ENCODE peak calls at places on chromosome 6, in ten cellular contexts. O, I, W, N, Q, X, P, B, L and J are unnamed samples.

GRCh38 chr6:156988276-156989158 is 211.3 kb downstream of the ARID1B start:
- DNase-seq in O (no peak), I (peak), W (no peak), N (no peak), Q (no peak), X (no peak), P (no peak), B (no peak), L (no peak), J (no peak)

GRCh38 chr6:124765314-124765713 is 196.9 kb upstream of the RNF217 start:
- DNase-seq in O (no peak), I (no peak), W (no peak), N (no peak), Q (no peak), X (no peak), P (no peak), B (no peak), L (no peak), J (no peak)

GRCh38 chr6:166512567-166512966 is 73.9 kb downstream of the RAMACL start:
- DNase-seq in O (no peak), I (no peak), W (no peak), N (no peak), Q (no peak), X (no peak), P (no peak), B (no peak), L (no peak), J (peak)

GRCh38 chr6:131958551-131959470 is 7.6 kb upstream of the CCN2 start:
- DNase-seq in O (no peak), I (no peak), W (no peak), N (no peak), Q (no peak), X (peak), P (no peak), B (no peak), L (no peak), J (no peak)

GRCh38 chr6:136037885-136038460 is 186.5 kb downstream of the PDE7B start:
- DNase-seq in O (no peak), I (no peak), W (no peak), N (no peak), Q (peak), X (no peak), P (no peak), B (peak), L (peak), J (no peak)

GRCh38 chr6:149852180-149852579 is 12.0 kb downstream of the LRP11 start:
- DNase-seq in O (no peak), I (no peak), W (no peak), N (no peak), Q (peak), X (no peak), P (no peak), B (no peak), L (no peak), J (no peak)

GRCh38 chr6:151493495-151494234 is at the start of gene CCDC170:
- DNase-seq in O (no peak), I (peak), W (peak), N (no peak), Q (no peak), X (peak), P (no peak), B (peak), L (peak), J (no peak)

GRCh38 chr6:163188746-163189145 is 225.8 kb upstream of the QKI start:
- DNase-seq in O (no peak), I (no peak), W (no peak), N (no peak), Q (no peak), X (no peak), P (no peak), B (no peak), L (no peak), J (no peak)

GRCh38 chr6:31058128-31058894 is 48.0 kb downstream of the MUC22 start:
- DNase-seq in O (peak), I (peak), W (no peak), N (no peak), Q (peak), X (no peak), P (no peak), B (no peak), L (no peak), J (no peak)

GRCh38 chr6:160421854-160422253 is 73.7 kb downstream of the SLC22A3 start:
- DNase-seq in O (no peak), I (no peak), W (peak), N (peak), Q (peak), X (no peak), P (no peak), B (no peak), L (peak), J (no peak)

GRCh38 chr6:20399518-20399917 is 2.2 kb upstream of the E2F3 start:
- DNase-seq in O (no peak), I (no peak), W (no peak), N (no peak), Q (no peak), X (no peak), P (no peak), B (no peak), L (no peak), J (no peak)

GRCh38 chr6:157181649-157182048 is 141.7 kb downstream of the TMEM242 start:
- DNase-seq in O (no peak), I (no peak), W (no peak), N (no peak), Q (no peak), X (no peak), P (no peak), B (no peak), L (no peak), J (no peak)

GRCh38 chr6:123801067-123801466 is 2.6 kb upstream of the NKAIN2 start:
- DNase-seq in O (no peak), I (no peak), W (no peak), N (no peak), Q (no peak), X (no peak), P (no peak), B (no peak), L (no peak), J (no peak)

GRCh38 chr6:89144358-89145041 is 1.4 kb upstream of the PM20D2 start:
- DNase-seq in O (no peak), I (no peak), W (no peak), N (no peak), Q (no peak), X (no peak), P (no peak), B (no peak), L (no peak), J (no peak)

GRCh38 chr6:158475344-158476302 is 84.3 kb upstream of the TMEM181 start:
- DNase-seq in O (peak), I (peak), W (no peak), N (no peak), Q (peak), X (no peak), P (no peak), B (no peak), L (no peak), J (no peak)

GRCh38 chr6:107600111-107600510 is 110.2 kb downstream of the SOBP start:
- DNase-seq in O (no peak), I (peak), W (no peak), N (no peak), Q (no peak), X (no peak), P (no peak), B (no peak), L (no peak), J (no peak)

GRCh38 chr6:74753883-74754600 is 451.8 kb downstream of the COL12A1 start:
- DNase-seq in O (no peak), I (no peak), W (no peak), N (no peak), Q (no peak), X (no peak), P (no peak), B (no peak), L (no peak), J (no peak)

GRCh38 chr6:5634525-5634924 is 372.2 kb downstream of the NRN1 start:
- DNase-seq in O (peak), I (no peak), W (no peak), N (no peak), Q (peak), X (no peak), P (no peak), B (no peak), L (no peak), J (no peak)

GRCh38 chr6:38146021-38146657 is 326.6 kb downstream of the ZFAND3 start:
- DNase-seq in O (no peak), I (no peak), W (no peak), N (no peak), Q (peak), X (no peak), P (no peak), B (no peak), L (no peak), J (no peak)

GRCh38 chr6:40419377-40419776 is 167.8 kb downstream of the LRFN2 start:
- DNase-seq in O (no peak), I (no peak), W (no peak), N (no peak), Q (peak), X (no peak), P (no peak), B (no peak), L (no peak), J (no peak)

GRCh38 chr6:113495521-113495920 is 361.6 kb upstream of the MARCKS start:
- DNase-seq in O (peak), I (no peak), W (no peak), N (no peak), Q (peak), X (no peak), P (no peak), B (no peak), L (no peak), J (no peak)

GRCh38 chr6:30490031-30490876 is 945 bp downstream of the HLA-E start:
- DNase-seq in O (no peak), I (peak), W (peak), N (peak), Q (peak), X (peak), P (peak), B (peak), L (peak), J (peak)

GRCh38 chr6:133128191-133128590 is 113.0 kb upstream of the EYA4 start:
- DNase-seq in O (peak), I (peak), W (no peak), N (no peak), Q (no peak), X (no peak), P (no peak), B (no peak), L (no peak), J (no peak)

GRCh38 chr6:29005183-29005885 is at the start of gene ZNF311:
- DNase-seq in O (no peak), I (peak), W (peak), N (peak), Q (peak), X (peak), P (peak), B (peak), L (peak), J (no peak)

GRCh38 chr6:53011993-53012392 is 16.9 kb upstream of the GSTA4 start:
- DNase-seq in O (no peak), I (no peak), W (no peak), N (no peak), Q (no peak), X (no peak), P (no peak), B (no peak), L (no peak), J (no peak)

GRCh38 chr6:105120570-105120969 is 59.2 kb downstream of the POPDC3 start:
- DNase-seq in O (no peak), I (no peak), W (no peak), N (no peak), Q (peak), X (no peak), P (no peak), B (no peak), L (no peak), J (no peak)

GRCh38 chr6:144953552-144954240 is 668.6 kb downstream of the UTRN start:
- DNase-seq in O (no peak), I (no peak), W (no peak), N (no peak), Q (peak), X (no peak), P (no peak), B (no peak), L (no peak), J (no peak)

GRCh38 chr6:36318690-36319435 is 17.8 kb downstream of the BNIP5 start:
- DNase-seq in O (no peak), I (peak), W (no peak), N (no peak), Q (no peak), X (peak), P (no peak), B (no peak), L (no peak), J (no peak)

GRCh38 chr6:163346529-163346961 is 68.0 kb upstream of the QKI start:
- DNase-seq in O (no peak), I (peak), W (peak), N (no peak), Q (no peak), X (no peak), P (no peak), B (no peak), L (no peak), J (no peak)

GRCh38 chr6:124683507-124683906 is 278.7 kb upstream of the RNF217 start:
- DNase-seq in O (no peak), I (peak), W (no peak), N (no peak), Q (no peak), X (no peak), P (no peak), B (no peak), L (no peak), J (no peak)

GRCh38 chr6:131949615-131949908 is 1.6 kb downstream of the CCN2 start:
- DNase-seq in O (no peak), I (no peak), W (no peak), N (no peak), Q (peak), X (no peak), P (no peak), B (no peak), L (no peak), J (no peak)

GRCh38 chr6:13811627-13812358 is 2.6 kb downstream of the MCUR1 start:
- DNase-seq in O (no peak), I (no peak), W (no peak), N (no peak), Q (no peak), X (peak), P (no peak), B (peak), L (no peak), J (no peak)

GRCh38 chr6:17885079-17885478 is 102.4 kb downstream of the KIF13A start:
- DNase-seq in O (no peak), I (no peak), W (no peak), N (no peak), Q (peak), X (no peak), P (no peak), B (no peak), L (no peak), J (no peak)

GRCh38 chr6:17885889-17886576 is 101.4 kb downstream of the KIF13A start:
- DNase-seq in O (no peak), I (no peak), W (no peak), N (no peak), Q (no peak), X (no peak), P (no peak), B (no peak), L (no peak), J (no peak)

GRCh38 chr6:17883665-17884500 is 103.6 kb downstream of the KIF13A start:
- DNase-seq in O (no peak), I (no peak), W (no peak), N (no peak), Q (no peak), X (no peak), P (no peak), B (no peak), L (no peak), J (no peak)

GRCh38 chr6:17886891-17887290 is 100.5 kb downstream of the KIF13A start:
- DNase-seq in O (no peak), I (no peak), W (no peak), N (no peak), Q (peak), X (no peak), P (no peak), B (no peak), L (no peak), J (no peak)

GRCh38 chr6:17884501-17885039 is 102.9 kb downstream of the KIF13A start:
- DNase-seq in O (no peak), I (no peak), W (no peak), N (no peak), Q (peak), X (no peak), P (no peak), B (no peak), L (no peak), J (no peak)
- H3K4me3 ChIP-seq in O (no peak), I (no peak), W (no peak), N (no peak), Q (no peak), X (no peak), P (no peak), B (no peak), L (no peak), J (no peak)

GRCh38 chr6:122753688-122754056 is 25.8 kb upstream of the FABP7 start:
- DNase-seq in O (no peak), I (no peak), W (no peak), N (no peak), Q (peak), X (no peak), P (no peak), B (no peak), L (no peak), J (no peak)
- H3K4me3 ChIP-seq in O (no peak), I (no peak), W (no peak), N (no peak), Q (peak), X (no peak), P (no peak), B (no peak), L (peak), J (no peak)

GRCh38 chr6:85680388-85680787 is 37.7 kb upstream of the SYNCRIP start:
- DNase-seq in O (no peak), I (no peak), W (no peak), N (no peak), Q (no peak), X (no peak), P (no peak), B (no peak), L (no peak), J (no peak)
- H3K4me3 ChIP-seq in O (peak), I (peak), W (no peak), N (no peak), Q (peak), X (no peak), P (no peak), B (no peak), L (no peak), J (no peak)

GRCh38 chr6:110410534-110410933 is 4.8 kb downstream of the DDO start:
- DNase-seq in O (no peak), I (no peak), W (no peak), N (no peak), Q (no peak), X (no peak), P (no peak), B (no peak), L (no peak), J (no peak)

GRCh38 chr6:110419028-110419739 is 3.8 kb upstream of the DDO start:
- DNase-seq in O (no peak), I (no peak), W (no peak), N (no peak), Q (no peak), X (no peak), P (no peak), B (no peak), L (no peak), J (no peak)

GRCh38 chr6:110414669-110415296 is 592 bp downstream of the DDO start:
- DNase-seq in O (no peak), I (no peak), W (no peak), N (no peak), Q (no peak), X (no peak), P (no peak), B (no peak), L (no peak), J (no peak)

GRCh38 chr6:110412258-110412839 is 3.0 kb downstream of the DDO start:
- DNase-seq in O (no peak), I (no peak), W (peak), N (no peak), Q (no peak), X (no peak), P (no peak), B (no peak), L (no peak), J (no peak)

DNA sequence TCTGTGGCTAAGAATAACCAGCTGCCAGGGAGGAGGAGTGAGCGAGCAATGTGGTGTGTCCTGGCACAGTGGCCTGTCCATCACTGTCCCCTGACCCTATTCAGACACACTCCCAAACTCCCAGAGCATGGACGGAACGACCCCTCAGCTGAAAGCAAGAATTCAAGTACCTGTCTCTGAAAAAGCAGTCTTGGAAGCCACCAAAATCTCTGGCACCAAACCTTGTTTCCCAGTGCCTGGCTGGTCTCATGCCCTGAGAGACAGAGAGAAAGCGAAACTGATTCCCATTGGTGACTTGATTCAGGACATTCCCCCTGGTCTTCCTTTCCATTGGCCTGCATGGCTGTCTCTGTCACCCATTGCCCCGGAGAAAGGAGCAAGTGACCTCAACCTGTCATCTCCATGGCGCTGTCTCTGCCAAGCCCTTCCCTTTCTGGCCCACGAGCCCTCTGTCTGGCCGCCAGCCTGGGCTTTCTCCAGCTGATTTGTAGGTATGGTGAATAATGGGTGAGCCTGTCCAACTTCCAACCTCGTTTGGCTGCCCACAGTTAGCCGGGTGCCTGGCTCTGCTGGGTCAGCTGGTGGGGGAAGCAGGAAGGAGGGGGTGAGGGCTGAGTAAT is at the start of gene DDO:
- DNase-seq in O (no peak), I (no peak), W (peak), N (peak), Q (peak), X (peak), P (no peak), B (peak), L (peak), J (no peak)
- H3K4me3 ChIP-seq in O (no peak), I (no peak), W (peak), N (peak), Q (peak), X (no peak), P (peak), B (no peak), L (peak), J (no peak)

GRCh38 chr6:1787894-1788293 is 178.2 kb downstream of the FOXC1 start:
- DNase-seq in O (no peak), I (no peak), W (peak), N (no peak), Q (peak), X (no peak), P (no peak), B (no peak), L (no peak), J (no peak)

GRCh38 chr6:1790684-1791083 is 181.0 kb downstream of the FOXC1 start:
- DNase-seq in O (no peak), I (no peak), W (no peak), N (no peak), Q (no peak), X (no peak), P (no peak), B (no peak), L (no peak), J (no peak)

GRCh38 chr6:1786455-1787108 is 176.9 kb downstream of the FOXC1 start:
- DNase-seq in O (no peak), I (no peak), W (no peak), N (no peak), Q (peak), X (no peak), P (no peak), B (no peak), L (no peak), J (no peak)

GRCh38 chr6:1787109-1787466 is 177.4 kb downstream of the FOXC1 start:
- DNase-seq in O (no peak), I (no peak), W (no peak), N (no peak), Q (no peak), X (no peak), P (no peak), B (no peak), L (no peak), J (no peak)

GRCh38 chr6:1789092-1789491 is 179.4 kb downstream of the FOXC1 start:
- DNase-seq in O (no peak), I (no peak), W (no peak), N (no peak), Q (peak), X (no peak), P (no peak), B (no peak), L (no peak), J (no peak)
- H3K4me3 ChIP-seq in O (no peak), I (no peak), W (no peak), N (no peak), Q (no peak), X (no peak), P (no peak), B (no peak), L (no peak), J (no peak)

GRCh38 chr6:34561227-34561530 is 5.0 kb upstream of the SPDEF start:
- DNase-seq in O (no peak), I (no peak), W (no peak), N (no peak), Q (no peak), X (no peak), P (no peak), B (no peak), L (no peak), J (no peak)
- H3K4me3 ChIP-seq in O (no peak), I (no peak), W (no peak), N (no peak), Q (no peak), X (no peak), P (no peak), B (no peak), L (no peak), J (no peak)

GRCh38 chr6:127121637-127121960 is 3.1 kb downstream of the RSPO3 start:
- DNase-seq in O (no peak), I (no peak), W (no peak), N (no peak), Q (no peak), X (no peak), P (no peak), B (no peak), L (no peak), J (no peak)

GRCh38 chr6:127118505-127119360 is at the start of gene RSPO3:
- DNase-seq in O (no peak), I (peak), W (peak), N (peak), Q (peak), X (peak), P (no peak), B (no peak), L (no peak), J (no peak)

GRCh38 chr6:127120109-127120786 is 1.8 kb downstream of the RSPO3 start:
- DNase-seq in O (no peak), I (peak), W (peak), N (peak), Q (no peak), X (peak), P (no peak), B (no peak), L (no peak), J (no peak)

GRCh38 chr6:127119361-127120108 is 1.1 kb downstream of the RSPO3 start:
- DNase-seq in O (no peak), I (peak), W (peak), N (peak), Q (no peak), X (peak), P (no peak), B (no peak), L (no peak), J (no peak)

GRCh38 chr6:127120787-127121636 is 2.5 kb downstream of the RSPO3 start:
- DNase-seq in O (peak), I (peak), W (peak), N (peak), Q (peak), X (peak), P (peak), B (peak), L (peak), J (no peak)
- H3K4me3 ChIP-seq in O (peak), I (peak), W (no peak), N (peak), Q (peak), X (peak), P (peak), B (peak), L (peak), J (no peak)